ENCODE peak calls at places on chromosome 19, in ten cellular contexts. Y is mesothelial cell of epicardium, E is lung, X is lower lobe of right lung, M is cardiac muscle cell, U is lower leg skin, L is breast epithelium, F is H9, R is epithelial cell of esophagus, B is HFFc6. I is an unnamed sample.

GRCh38 chr19:19146865-19147264 is 8.6 kb upstream of the TMEM161A start:
- DNase-seq in X (no peak), F (no peak), U (no peak), Y (no peak), B (no peak), M (no peak), L (no peak), E (no peak), R (no peak), I (no peak)

GRCh38 chr19:48874309-48875135 is 2.3 kb downstream of the PPP1R15A start:
- DNase-seq in R (peak), X (no peak), L (no peak), B (peak), M (peak), U (peak), Y (no peak), F (no peak), E (no peak), I (peak)

GRCh38 chr19:49710372-49710951 is 19.5 kb downstream of the CPT1C start:
- DNase-seq in U (no peak), R (no peak), M (peak), B (peak), X (no peak), Y (no peak), F (no peak), L (no peak), E (no peak), I (no peak)

GRCh38 chr19:46791944-46792343 is 3.5 kb upstream of the SLC1A5 start:
- DNase-seq in M (no peak), E (no peak), X (no peak), L (no peak), F (no peak), R (no peak), U (no peak), Y (no peak), B (peak), I (no peak)

GRCh38 chr19:2867025-2867991 is at the start of gene ZNF556:
- DNase-seq in L (no peak), M (no peak), U (no peak), B (no peak), E (no peak), X (no peak), R (peak), Y (no peak), F (no peak), I (no peak)

GRCh38 chr19:19858751-19859150 is 6.9 kb upstream of the ZNF253 start:
- DNase-seq in U (no peak), F (no peak), M (no peak), X (no peak), R (no peak), L (no peak), B (no peak), Y (no peak), E (no peak), I (no peak)

GRCh38 chr19:16000024-16000687 is 51.3 kb downstream of the OR10H4 start:
- DNase-seq in U (no peak), B (no peak), F (no peak), L (no peak), R (no peak), E (no peak), X (no peak), M (no peak), Y (no peak), I (no peak)

GRCh38 chr19:18021121-18021755 is 13.3 kb downstream of the ARRDC2 start:
- DNase-seq in M (peak), U (peak), X (peak), E (peak), Y (no peak), R (peak), L (peak), B (peak), F (no peak), I (peak)

GRCh38 chr19:38213911-38214625 is 10.0 kb downstream of the DPF1 start:
- DNase-seq in R (peak), Y (no peak), M (peak), U (no peak), E (no peak), L (no peak), X (no peak), B (peak), F (no peak), I (no peak)

GRCh38 chr19:4100647-4101495 is 23.1 kb downstream of the MAP2K2 start:
- DNase-seq in X (no peak), B (no peak), F (no peak), M (no peak), R (no peak), E (no peak), L (no peak), U (no peak), Y (no peak), I (no peak)

GRCh38 chr19:29564574-29565005 is 38.8 kb downstream of the VSTM2B start:
- DNase-seq in M (no peak), L (no peak), F (no peak), R (no peak), U (peak), Y (no peak), B (no peak), E (no peak), X (no peak), I (no peak)

GRCh38 chr19:2998642-2999041 is 21.3 kb downstream of the TLE6 start:
- DNase-seq in X (no peak), L (no peak), Y (no peak), M (no peak), U (no peak), R (no peak), F (no peak), B (no peak), E (no peak), I (no peak)

GRCh38 chr19:29851769-29852521 is 40.2 kb downstream of the CCNE1 start:
- DNase-seq in E (no peak), B (no peak), X (no peak), Y (no peak), M (no peak), F (no peak), R (no peak), U (no peak), L (no peak), I (peak)

GRCh38 chr19:15249912-15250634 is 17.8 kb upstream of the EPHX3 start:
- DNase-seq in U (no peak), B (peak), Y (no peak), M (peak), R (peak), X (no peak), E (no peak), L (peak), F (no peak), I (no peak)

GRCh38 chr19:21604351-21604926 is 99.0 kb downstream of the ZNF429 start:
- DNase-seq in F (no peak), L (no peak), B (peak), X (no peak), E (no peak), U (no peak), R (peak), Y (no peak), M (peak), I (no peak)

GRCh38 chr19:47512183-47512947 is 2.5 kb downstream of the NAPA start:
- DNase-seq in F (no peak), X (peak), L (peak), E (peak), U (peak), B (peak), Y (no peak), M (peak), R (peak), I (no peak)

GRCh38 chr19:47247308-47247990 is 8.9 kb upstream of the CCDC9 start:
- DNase-seq in B (peak), E (peak), Y (no peak), X (peak), U (peak), L (peak), F (peak), R (peak), M (peak), I (no peak)

GRCh38 chr19:3932931-3933810 is at the start of gene NMRK2:
- DNase-seq in X (no peak), U (no peak), L (no peak), B (no peak), Y (no peak), F (peak), R (no peak), M (no peak), E (no peak), I (no peak)

GRCh38 chr19:2170219-2170618 is 6.5 kb downstream of the DOT1L start:
- DNase-seq in B (no peak), Y (no peak), M (no peak), F (peak), U (no peak), X (no peak), R (no peak), E (no peak), L (no peak), I (no peak)

GRCh38 chr19:14472202-14472961 is 2.8 kb downstream of the PTGER1 start:
- DNase-seq in B (no peak), F (peak), R (peak), E (peak), Y (peak), M (peak), X (peak), L (no peak), U (peak), I (peak)

GRCh38 chr19:19463348-19464117 is 51.8 kb downstream of the TSSK6 start:
- DNase-seq in E (no peak), M (peak), F (no peak), Y (no peak), B (peak), U (no peak), L (no peak), R (peak), X (peak), I (peak)

GRCh38 chr19:1168877-1169791 is 4.9 kb downstream of the SBNO2 start:
- DNase-seq in L (no peak), F (no peak), Y (no peak), R (peak), U (peak), M (peak), E (no peak), B (peak), X (peak), I (peak)

GRCh38 chr19:50046649-50047503 is 21.1 kb downstream of the ZNF473 start:
- DNase-seq in L (peak), B (no peak), F (no peak), M (peak), R (no peak), E (peak), U (peak), Y (no peak), X (peak), I (no peak)

GRCh38 chr19:1717970-1718264 is 35.4 kb upstream of the ONECUT3 start:
- DNase-seq in U (no peak), R (no peak), Y (no peak), F (no peak), L (no peak), E (no peak), X (no peak), B (no peak), M (no peak), I (no peak)

GRCh38 chr19:54460230-54461005 is 3.2 kb downstream of the LENG9 start:
- DNase-seq in L (no peak), E (no peak), R (no peak), X (no peak), M (no peak), U (no peak), F (no peak), B (no peak), Y (no peak), I (no peak)

GRCh38 chr19:48396010-48396870 is 2.8 kb downstream of the GRIN2D start:
- DNase-seq in R (no peak), B (no peak), M (no peak), L (no peak), F (no peak), E (no peak), Y (no peak), U (no peak), X (no peak), I (no peak)

GRCh38 chr19:5086725-5087439 is 118.0 kb downstream of the KDM4B start:
- DNase-seq in Y (no peak), E (no peak), X (no peak), M (no peak), B (no peak), U (no peak), R (no peak), L (no peak), F (peak), I (no peak)

GRCh38 chr19:3178973-3179738 is 587 bp downstream of the S1PR4 start:
- DNase-seq in R (no peak), F (peak), X (no peak), L (no peak), B (no peak), U (no peak), Y (no peak), M (no peak), E (no peak), I (peak)

GRCh38 chr19:31979949-31980670 is 365.3 kb upstream of the ZNF507 start:
- DNase-seq in M (no peak), F (no peak), U (peak), Y (no peak), E (no peak), X (no peak), B (no peak), R (no peak), L (no peak), I (no peak)

GRCh38 chr19:47228168-47228936 is 2.6 kb downstream of the BBC3 start:
- DNase-seq in F (peak), E (no peak), U (peak), R (peak), B (peak), Y (no peak), L (peak), X (peak), M (no peak), I (peak)

GRCh38 chr19:45097776-45098520 is 5.0 kb downstream of the PPP1R37 start:
- DNase-seq in B (peak), X (no peak), U (peak), Y (no peak), M (peak), L (peak), F (no peak), E (no peak), R (peak), I (no peak)

GRCh38 chr19:37803250-37803854 is 24.0 kb upstream of the ZNF573 start:
- DNase-seq in M (no peak), X (no peak), E (no peak), Y (no peak), B (no peak), L (no peak), R (no peak), F (no peak), U (no peak), I (no peak)

GRCh38 chr19:2780284-2780683 is 2.8 kb downstream of the SGTA start:
- DNase-seq in L (no peak), Y (no peak), U (no peak), F (no peak), R (no peak), M (no peak), E (no peak), X (no peak), B (no peak), I (no peak)

GRCh38 chr19:45640849-45641273 is 1.7 kb upstream of the EML2 start:
- DNase-seq in B (no peak), E (peak), M (no peak), U (peak), Y (no peak), X (peak), R (peak), L (no peak), F (peak), I (no peak)

GRCh38 chr19:3208317-3209207 is 15.9 kb upstream of the CELF5 start:
- DNase-seq in L (no peak), U (no peak), Y (no peak), F (no peak), E (no peak), X (no peak), R (no peak), B (no peak), M (no peak), I (no peak)

GRCh38 chr19:48795055-48795854 is 15.6 kb downstream of the BCAT2 start:
- DNase-seq in B (peak), X (peak), E (peak), F (peak), U (peak), Y (peak), L (peak), R (peak), M (peak), I (peak)

GRCh38 chr19:8512115-8512967 is 1.6 kb downstream of the ZNF414 start:
- DNase-seq in R (peak), F (peak), M (peak), B (no peak), L (no peak), U (no peak), Y (no peak), E (no peak), X (no peak), I (no peak)

GRCh38 chr19:821228-821975 is at the start of gene PLPPR3:
- DNase-seq in B (no peak), Y (no peak), E (no peak), R (no peak), U (no peak), M (no peak), F (peak), X (no peak), L (no peak), I (no peak)

GRCh38 chr19:45824041-45824471 is 8.9 kb upstream of the RSPH6A start:
- DNase-seq in X (no peak), R (peak), B (no peak), M (no peak), F (no peak), Y (no peak), U (no peak), L (peak), E (no peak), I (no peak)

GRCh38 chr19:30314805-30315155 is 57.4 kb upstream of the ZNF536 start:
- DNase-seq in E (no peak), L (no peak), F (no peak), X (no peak), R (no peak), Y (no peak), U (no peak), B (no peak), M (no peak), I (no peak)

GRCh38 chr19:11737964-11738745 is 591 bp downstream of the ZNF823 start:
- DNase-seq in E (peak), R (peak), M (peak), L (peak), F (peak), Y (peak), B (peak), U (peak), X (peak), I (peak)
- TF ChIP-seq CTCF in E (no peak), R (no peak), M (peak), L (no peak), F (peak), Y (no peak), B (peak), U (no peak), X (peak), I (no peak)

GRCh38 chr19:10468133-10468532 is 35.0 kb downstream of the KEAP1 start:
- DNase-seq in M (no peak), L (no peak), X (no peak), F (no peak), E (no peak), Y (no peak), U (no peak), R (no peak), B (no peak), I (no peak)

GRCh38 chr19:10467104-10467706 is 36.0 kb downstream of the KEAP1 start:
- DNase-seq in F (no peak), X (no peak), L (no peak), B (no peak), Y (no peak), R (no peak), U (no peak), M (no peak), E (no peak), I (no peak)

GRCh38 chr19:10474962-10475451 is 28.1 kb downstream of the KEAP1 start:
- DNase-seq in M (no peak), U (no peak), E (no peak), L (no peak), R (no peak), X (no peak), Y (no peak), B (no peak), F (no peak), I (no peak)

GRCh38 chr19:10473192-10473591 is 30.0 kb downstream of the KEAP1 start:
- DNase-seq in R (no peak), U (no peak), Y (no peak), L (no peak), F (no peak), B (no peak), E (no peak), X (no peak), M (peak), I (no peak)

DNA sequence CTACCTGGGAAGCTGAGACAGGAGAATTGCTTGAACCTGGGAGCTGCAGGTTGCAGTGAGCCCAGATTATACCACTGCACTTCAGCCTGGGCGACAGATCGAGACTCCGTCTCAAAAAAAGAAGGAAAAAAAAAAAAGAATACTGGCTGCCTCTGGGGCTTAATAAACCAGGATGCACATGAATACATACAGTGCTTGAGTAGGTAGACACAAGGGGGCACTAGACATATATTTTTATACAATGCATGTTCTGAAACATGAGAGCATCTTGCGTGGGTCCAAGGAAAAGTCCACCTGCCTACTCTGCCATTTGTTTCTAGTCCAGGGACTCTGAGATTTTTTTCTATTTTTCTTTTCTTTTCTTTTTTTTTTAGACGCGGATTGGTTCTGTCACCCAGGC is 31.2 kb downstream of the KEAP1 start:
- DNase-seq in M (peak), B (peak), F (no peak), U (no peak), E (no peak), R (peak), L (no peak), X (no peak), Y (no peak), I (no peak)
- TF ChIP-seq CTCF in M (peak), B (peak), F (peak), U (no peak), E (no peak), R (peak), L (no peak), X (peak), Y (peak), I (peak)

GRCh38 chr19:51511353-51511752 is 9.8 kb upstream of the SIGLEC12 start:
- DNase-seq in U (no peak), Y (no peak), R (no peak), B (peak), X (no peak), F (no peak), M (peak), L (no peak), E (no peak), I (no peak)
- TF ChIP-seq CTCF in U (no peak), Y (no peak), R (no peak), B (peak), X (no peak), F (peak), M (peak), L (no peak), E (no peak), I (peak)

GRCh38 chr19:57280165-57280912 is at the start of gene ZNF460:
- DNase-seq in X (peak), E (peak), B (peak), F (peak), R (peak), L (peak), M (peak), Y (peak), U (peak), I (peak)
- TF ChIP-seq CTCF in X (no peak), E (no peak), B (peak), F (no peak), R (no peak), L (no peak), M (no peak), Y (no peak), U (no peak), I (peak)

DNA sequence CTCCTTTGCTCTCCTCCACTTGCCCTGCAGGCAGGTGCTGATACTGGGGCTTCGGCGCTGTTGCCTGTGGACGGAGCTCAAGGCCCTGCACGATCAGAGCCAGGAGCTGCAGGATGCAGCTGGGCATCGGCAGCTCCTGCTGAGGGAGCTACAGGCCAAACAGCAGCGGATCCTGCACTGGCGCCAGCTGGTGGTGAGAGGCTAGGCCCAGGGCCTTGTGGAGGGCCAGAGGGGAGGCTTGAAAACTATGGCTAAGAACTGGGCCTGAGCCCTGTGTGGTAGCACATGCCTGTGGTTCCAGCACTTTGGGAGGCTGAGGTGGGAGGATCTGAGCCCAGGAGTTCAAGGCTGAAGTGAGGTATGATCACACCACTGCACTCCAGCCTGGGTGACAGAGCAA is 6.3 kb downstream of the HAUS5 start:
- DNase-seq in M (no peak), Y (no peak), E (no peak), F (peak), R (no peak), U (no peak), X (no peak), L (no peak), B (no peak), I (no peak)
- TF ChIP-seq CTCF in M (no peak), Y (no peak), E (no peak), F (peak), R (no peak), U (no peak), X (no peak), L (no peak), B (peak), I (no peak)

DNA sequence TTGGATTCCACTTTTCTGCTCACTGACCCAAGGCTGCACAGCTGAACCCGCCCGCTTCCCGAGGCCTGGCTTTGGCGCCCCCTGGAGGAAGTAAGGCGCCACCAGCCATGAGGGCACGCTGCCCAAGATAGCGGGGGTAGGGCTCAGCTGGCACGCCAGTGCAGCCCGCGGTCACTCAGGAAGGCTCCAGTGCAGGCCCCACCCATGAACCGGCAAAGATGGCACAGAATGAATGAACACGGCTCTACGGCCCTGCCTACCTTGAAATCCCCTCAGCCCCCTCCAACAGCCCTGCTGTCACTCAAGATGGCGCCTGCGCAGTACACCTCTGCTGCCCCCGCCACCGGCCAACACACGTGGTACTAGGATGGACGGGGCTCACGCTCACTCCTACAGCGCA is 3.0 kb downstream of the PEG3 start:
- DNase-seq in Y (no peak), R (no peak), M (peak), B (no peak), E (peak), X (peak), U (peak), L (peak), F (no peak), I (no peak)
- TF ChIP-seq CTCF in Y (no peak), R (no peak), M (peak), B (no peak), E (no peak), X (peak), U (no peak), L (peak), F (no peak), I (peak)